ENCODE peak calls at places on chromosomes 3 and 15, in four cellular contexts. K, W, D and B are unnamed samples.

GRCh38 chr15:22936577-22937472 is 43.3 kb downstream of the CYFIP1 start:
- DNase-seq in K (no peak), W (no peak), D (no peak), B (no peak)

GRCh38 chr3:72261566-72262564 is 476.9 kb upstream of the PROK2 start:
- DNase-seq in K (no peak), W (no peak), D (peak; percentile 29), B (no peak)

GRCh38 chr3:37825744-37826143 is 35.9 kb upstream of the CTDSPL start:
- DNase-seq in K (no peak), W (no peak), D (no peak), B (no peak)

GRCh38 chr3:150035400-150035799 is 64.7 kb upstream of the PFN2 start:
- DNase-seq in K (no peak), W (no peak), D (no peak), B (no peak)

GRCh38 chr15:68635142-68635541 is 56.3 kb downstream of the CORO2B start:
- DNase-seq in K (no peak), W (no peak), D (peak; percentile 63), B (no peak)

GRCh38 chr3:177181418-177181817 is 15.9 kb downstream of the TBL1XR1 start:
- DNase-seq in K (no peak), W (peak; percentile 36), D (no peak), B (no peak)

GRCh38 chr3:46359748-46360509 is 6.0 kb downstream of the CCR2 start:
- DNase-seq in K (no peak), W (no peak), D (no peak), B (no peak)

GRCh38 chr3:57706462-57706861 is 13.6 kb upstream of the DENND6A start:
- DNase-seq in K (peak; percentile 21), W (no peak), D (no peak), B (no peak)

GRCh38 chr15:90201150-90201943 is at the start of gene SEMA4B:
- DNase-seq in K (no peak), W (peak; percentile 36), D (peak; percentile 95), B (peak; percentile 95)

GRCh38 chr15:41930221-41930866 is 36.5 kb upstream of the SPTBN5 start:
- DNase-seq in K (peak; percentile 31), W (peak; percentile 15), D (peak; percentile 27), B (no peak)

GRCh38 chr3:154060606-154061380 is 60.4 kb upstream of the ARHGEF26 start:
- DNase-seq in K (no peak), W (no peak), D (no peak), B (no peak)

GRCh38 chr3:99892332-99892731 is 74.7 kb downstream of the CMSS1 start:
- DNase-seq in K (no peak), W (no peak), D (no peak), B (no peak)

GRCh38 chr3:36714343-36714742 is 50.0 kb downstream of the DCLK3 start:
- DNase-seq in K (no peak), W (no peak), D (no peak), B (no peak)

GRCh38 chr15:39691229-39691628 is 91.4 kb downstream of the FSIP1 start:
- DNase-seq in K (no peak), W (no peak), D (no peak), B (no peak)

GRCh38 chr3:97835761-97836160 is 13.9 kb downstream of the CRYBG3 start:
- DNase-seq in K (no peak), W (no peak), D (no peak), B (no peak)

GRCh38 chr3:138197058-138197457 is 10.0 kb downstream of the ARMC8 start:
- DNase-seq in K (no peak), W (no peak), D (no peak), B (peak; percentile 11)

GRCh38 chr3:32675650-32676049 is 9.3 kb upstream of the CNOT10 start:
- DNase-seq in K (no peak), W (peak; percentile 26), D (no peak), B (no peak)

GRCh38 chr3:14463330-14464216 is 61.2 kb downstream of the SLC6A6 start:
- DNase-seq in K (no peak), W (no peak), D (no peak), B (no peak)

GRCh38 chr15:81074773-81075172 is 59.3 kb upstream of the CFAP161 start:
- DNase-seq in K (no peak), W (no peak), D (no peak), B (no peak)

GRCh38 chr15:61916104-61916503 is 144.1 kb downstream of the VPS13C start:
- DNase-seq in K (no peak), W (no peak), D (peak; percentile 58), B (no peak)

GRCh38 chr15:57994468-57995154 is 70.9 kb downstream of the ALDH1A2 start:
- DNase-seq in K (no peak), W (no peak), D (no peak), B (no peak)

GRCh38 chr3:100358413-100358812 is 23.9 kb downstream of the NIT2 start:
- DNase-seq in K (no peak), W (peak; percentile 58), D (no peak), B (no peak)

GRCh38 chr3:159787794-159788205 is 200.8 kb upstream of the IL12A start:
- DNase-seq in K (no peak), W (peak; percentile 64), D (no peak), B (no peak)

GRCh38 chr15:101578443-101578894 is 73.7 kb downstream of the TM2D3 start:
- DNase-seq in K (peak; percentile 44), W (peak; percentile 50), D (peak; percentile 61), B (no peak)

GRCh38 chr3:180306691-180307090 is 270.0 kb upstream of the PEX5L start:
- DNase-seq in K (no peak), W (no peak), D (no peak), B (no peak)
- TF ChIP-seq ELF1 in K (no peak), W (no peak), D (no peak), B (no peak)

GRCh38 chr3:42351221-42351620 is 59.2 kb downstream of the LYZL4 start:
- DNase-seq in K (no peak), W (no peak), D (no peak), B (no peak)
- TF ChIP-seq ELF1 in K (no peak), W (no peak), D (no peak), B (no peak)

DNA sequence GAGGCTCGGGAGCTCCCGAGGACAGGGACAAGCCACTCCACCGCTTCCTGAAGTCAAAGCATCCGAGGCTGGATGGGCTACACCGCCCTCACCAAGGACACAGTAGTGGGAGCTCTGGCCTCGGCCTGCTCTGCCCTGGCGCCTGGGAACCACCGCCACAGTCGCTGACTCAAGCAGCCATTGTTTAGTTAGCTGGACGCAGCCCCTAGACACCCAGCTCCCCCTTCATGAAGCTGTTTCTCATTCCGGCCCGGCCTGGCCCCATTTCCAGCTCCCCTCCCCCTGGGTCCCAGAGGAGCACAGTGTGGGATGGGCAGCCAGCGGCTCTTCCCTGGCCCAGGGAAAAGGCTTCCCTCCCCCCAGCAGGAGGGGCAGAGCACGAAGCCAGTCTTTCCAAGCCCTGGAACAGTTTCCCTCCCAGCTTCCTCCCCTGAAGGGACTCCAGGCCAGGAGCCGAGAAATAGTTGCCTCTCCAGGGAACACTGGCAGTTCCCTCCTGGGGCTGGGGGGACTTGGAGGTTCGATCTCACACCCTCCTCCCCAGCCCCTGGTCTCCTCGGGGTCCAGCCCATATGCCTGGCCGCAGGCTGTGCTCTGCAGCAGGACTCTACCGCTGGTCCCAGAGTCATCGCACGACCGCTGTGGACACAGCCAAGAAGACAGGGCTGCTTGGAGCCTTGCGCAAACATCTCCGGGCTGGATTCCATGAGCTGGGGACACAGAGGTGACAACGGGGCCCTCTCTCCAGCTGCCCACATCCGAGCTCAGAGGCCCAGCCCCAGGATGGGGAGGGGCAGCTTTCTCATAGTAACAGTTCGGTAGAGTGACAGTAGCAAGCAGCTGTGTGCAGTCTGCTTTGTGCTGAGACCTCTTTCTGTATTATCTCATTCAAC is 10.0 kb downstream of the PLXND1 start:
- DNase-seq in K (no peak), W (peak; percentile 91), D (peak; percentile 64), B (peak; percentile 42)
- TF ChIP-seq ELF1 in K (no peak), W (peak; percentile 3), D (no peak), B (no peak)

DNA sequence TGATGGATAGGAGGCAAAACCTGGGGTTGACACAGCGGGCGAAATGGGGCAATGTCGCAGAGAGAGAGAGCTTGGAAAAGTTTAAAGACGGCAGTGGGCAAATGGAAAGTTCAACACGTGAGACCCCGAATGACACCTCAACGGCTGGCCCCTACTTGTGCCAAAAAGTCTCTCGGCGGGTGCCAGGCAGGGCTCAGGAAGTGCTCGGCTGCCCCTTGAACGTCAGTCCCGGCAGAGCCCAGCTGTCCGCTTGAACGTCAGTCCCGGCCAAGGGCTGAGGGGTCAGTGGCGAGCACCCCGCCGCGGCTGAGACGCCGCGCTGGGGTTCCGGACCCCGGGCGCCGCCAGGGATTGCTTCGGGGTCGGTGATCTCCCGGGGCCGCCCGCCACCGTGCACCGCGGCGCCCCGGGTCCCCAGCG is 638 bp downstream of the EOGT start:
- DNase-seq in K (no peak), W (peak; percentile 22), D (peak; percentile 87), B (peak; percentile 47)
- TF ChIP-seq ELF1 in K (no peak), W (no peak), D (no peak), B (no peak)

DNA sequence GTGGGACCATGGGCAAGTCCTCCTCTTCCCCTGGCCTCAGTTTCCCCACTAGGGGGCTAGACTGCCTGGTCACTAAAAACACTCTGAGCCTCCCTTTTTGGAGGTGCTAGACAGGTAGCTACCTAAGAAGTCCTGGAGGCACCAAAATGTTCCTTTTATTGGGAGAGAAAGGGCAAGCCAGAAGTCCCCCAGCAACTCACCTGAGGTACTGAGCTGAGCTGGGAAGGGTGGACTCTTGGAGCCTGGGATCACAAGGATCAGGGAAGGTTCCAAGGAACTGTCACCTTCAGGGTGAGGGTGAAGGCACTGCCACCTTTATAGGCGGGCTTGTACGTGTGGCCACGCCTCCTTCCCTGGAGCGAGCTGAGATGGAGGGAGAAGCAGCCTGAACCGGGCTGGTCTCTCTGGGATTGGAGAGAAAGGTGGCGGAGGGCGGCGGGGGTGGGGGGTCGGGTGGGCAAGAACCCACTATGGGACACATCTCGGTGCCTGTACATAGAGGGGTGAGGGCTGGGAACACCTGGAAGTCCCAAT is at the start of gene CYP1A1:
- DNase-seq in K (no peak), W (no peak), D (peak; percentile 69), B (peak; percentile 35)
- TF ChIP-seq ELF1 in K (no peak), W (no peak), D (no peak), B (no peak)